ENCODE peak calls at places on chromosomes 11 and 22, in six cellular contexts. K is HCT116, P is MM.1S, O is K562, Q is PC-3, A is neural progenitor cell. V is an unnamed sample.

GRCh38 chr22:20802452-20802851 is 28.5 kb downstream of the SERPIND1 start:
- DNase-seq in K (no peak), P (no peak), O (no peak), Q (no peak), A (no peak), V (no peak)

GRCh38 chr11:66317766-66318575 is 1.1 kb upstream of the CD248 start:
- DNase-seq in K (no peak), P (no peak), O (no peak), Q (no peak), A (peak), V (no peak)

GRCh38 chr11:14288189-14288935 is 70.6 kb downstream of the RRAS2 start:
- DNase-seq in K (no peak), P (peak), O (no peak), Q (peak), A (no peak), V (no peak)

GRCh38 chr11:86811637-86812321 is 11.4 kb downstream of the PRSS23 start:
- DNase-seq in K (peak), P (no peak), O (no peak), Q (peak), A (peak), V (no peak)

GRCh38 chr11:12842933-12843636 is 166.0 kb upstream of the RASSF10 start:
- DNase-seq in K (no peak), P (no peak), O (peak), Q (peak), A (peak), V (no peak)

GRCh38 chr11:104146943-104147342 is 17.0 kb downstream of the PDGFD start:
- DNase-seq in K (no peak), P (no peak), O (no peak), Q (no peak), A (no peak), V (no peak)

GRCh38 chr22:22169923-22170322 is 74.7 kb upstream of the VPREB1 start:
- DNase-seq in K (no peak), P (no peak), O (no peak), Q (no peak), A (no peak), V (no peak)

GRCh38 chr22:19969141-19969928 is 27.7 kb upstream of the TXNRD2 start:
- DNase-seq in K (no peak), P (no peak), O (no peak), Q (no peak), A (no peak), V (no peak)

GRCh38 chr11:87036756-87037449 is 831 bp upstream of the TMEM135 start:
- DNase-seq in K (no peak), P (no peak), O (peak), Q (peak), A (no peak), V (no peak)

GRCh38 chr11:15830730-15831443 is 525.5 kb downstream of the SOX6 start:
- DNase-seq in K (no peak), P (no peak), O (no peak), Q (no peak), A (no peak), V (no peak)

GRCh38 chr22:26485991-26486390 is 2.3 kb downstream of the SRRD start:
- DNase-seq in K (no peak), P (no peak), O (no peak), Q (no peak), A (no peak), V (no peak)

GRCh38 chr11:32886180-32886579 is 6.4 kb upstream of the QSER1 start:
- DNase-seq in K (no peak), P (no peak), O (no peak), Q (no peak), A (no peak), V (no peak)

GRCh38 chr11:29214833-29215232 is 802.0 kb downstream of the KCNA4 start:
- DNase-seq in K (no peak), P (no peak), O (no peak), Q (peak), A (no peak), V (no peak)

GRCh38 chr11:37320921-37321320 is 722.9 kb upstream of the RAG2 start:
- DNase-seq in K (no peak), P (no peak), O (no peak), Q (peak), A (no peak), V (no peak)

GRCh38 chr11:12133539-12134238 is 23.3 kb downstream of the MICAL2 start:
- DNase-seq in K (no peak), P (peak), O (no peak), Q (no peak), A (no peak), V (peak)

GRCh38 chr11:122172352-122173073 is 56.5 kb upstream of the BLID start:
- DNase-seq in K (no peak), P (no peak), O (no peak), Q (peak), A (no peak), V (no peak)

GRCh38 chr11:72491001-72491400 is 56.7 kb upstream of the CLPB start:
- DNase-seq in K (no peak), P (no peak), O (no peak), Q (no peak), A (no peak), V (no peak)

GRCh38 chr22:20208713-20209310 is 58.0 kb upstream of the CCDC188 start:
- DNase-seq in K (no peak), P (no peak), O (no peak), Q (no peak), A (no peak), V (no peak)

GRCh38 chr11:14676068-14676467 is 32.5 kb downstream of the PDE3B start:
- DNase-seq in K (no peak), P (no peak), O (no peak), Q (no peak), A (no peak), V (no peak)

GRCh38 chr11:67262731-67263675 is 3.3 kb upstream of the GRK2 start:
- DNase-seq in K (peak), P (peak), O (peak), Q (peak), A (peak), V (no peak)

GRCh38 chr11:88543902-88544655 is 206.5 kb upstream of the CTSC start:
- DNase-seq in K (peak), P (peak), O (peak), Q (peak), A (peak), V (peak)

GRCh38 chr11:975824-976223 is 50.2 kb downstream of the AP2A2 start:
- DNase-seq in K (no peak), P (no peak), O (peak), Q (no peak), A (peak), V (no peak)

GRCh38 chr22:48781391-48781790 is 1046.3 kb downstream of the BRD1 start:
- DNase-seq in K (no peak), P (no peak), O (no peak), Q (no peak), A (no peak), V (no peak)

GRCh38 chr11:112058103-112058502 is 15.7 kb downstream of the PIH1D2 start:
- DNase-seq in K (no peak), P (no peak), O (no peak), Q (peak), A (no peak), V (no peak)

GRCh38 chr22:35961480-35961902 is 67.1 kb downstream of the RBFOX2 start:
- DNase-seq in K (no peak), P (no peak), O (no peak), Q (no peak), A (peak), V (no peak)

GRCh38 chr11:58028687-58029411 is 1.9 kb upstream of the OR6Q1 start:
- DNase-seq in K (no peak), P (no peak), O (no peak), Q (no peak), A (no peak), V (no peak)

GRCh38 chr11:43833657-43834073 is 47.0 kb upstream of the ALKBH3 start:
- DNase-seq in K (no peak), P (no peak), O (no peak), Q (peak), A (no peak), V (no peak)

GRCh38 chr11:95245038-95245437 is 14.0 kb upstream of the SESN3 start:
- DNase-seq in K (no peak), P (no peak), O (no peak), Q (peak), A (peak), V (no peak)

GRCh38 chr11:103662880-103663279 is 373.6 kb upstream of the DDI1 start:
- DNase-seq in K (no peak), P (no peak), O (no peak), Q (no peak), A (no peak), V (no peak)

GRCh38 chr11:72377596-72377995 is 56.7 kb downstream of the CLPB start:
- DNase-seq in K (no peak), P (no peak), O (no peak), Q (no peak), A (no peak), V (no peak)

GRCh38 chr11:134529212-134530096 is 117.4 kb upstream of the B3GAT1 start:
- DNase-seq in K (no peak), P (no peak), O (no peak), Q (no peak), A (no peak), V (no peak)

GRCh38 chr11:113773092-113773415 is 438 bp downstream of the ZW10 start:
- DNase-seq in K (no peak), P (no peak), O (peak), Q (peak), A (peak), V (no peak)

GRCh38 chr11:62071408-62071807 is 52.4 kb upstream of the INCENP start:
- DNase-seq in K (no peak), P (no peak), O (no peak), Q (no peak), A (no peak), V (no peak)

GRCh38 chr11:69471329-69472052 is 10.0 kb upstream of the LINC01488 start:
- DNase-seq in K (no peak), P (no peak), O (no peak), Q (no peak), A (peak), V (no peak)

GRCh38 chr22:17774928-17775675 is 833 bp upstream of the BID start:
- DNase-seq in K (no peak), P (no peak), O (no peak), Q (no peak), A (peak), V (no peak)

GRCh38 chr11:12765428-12765827 is 91.2 kb downstream of the TEAD1 start:
- DNase-seq in K (no peak), P (no peak), O (no peak), Q (no peak), A (no peak), V (no peak)

GRCh38 chr11:99015634-99016454 is 4.9 kb upstream of the CNTN5 start:
- DNase-seq in K (peak), P (peak), O (peak), Q (peak), A (peak), V (peak)

GRCh38 chr22:17774206-17774927 is at the start of gene BID:
- DNase-seq in K (no peak), P (peak), O (peak), Q (peak), A (peak), V (no peak)

GRCh38 chr11:46102843-46103242 is 18.4 kb downstream of the PHF21A start:
- DNase-seq in K (no peak), P (no peak), O (peak), Q (no peak), A (peak), V (no peak)

DNA sequence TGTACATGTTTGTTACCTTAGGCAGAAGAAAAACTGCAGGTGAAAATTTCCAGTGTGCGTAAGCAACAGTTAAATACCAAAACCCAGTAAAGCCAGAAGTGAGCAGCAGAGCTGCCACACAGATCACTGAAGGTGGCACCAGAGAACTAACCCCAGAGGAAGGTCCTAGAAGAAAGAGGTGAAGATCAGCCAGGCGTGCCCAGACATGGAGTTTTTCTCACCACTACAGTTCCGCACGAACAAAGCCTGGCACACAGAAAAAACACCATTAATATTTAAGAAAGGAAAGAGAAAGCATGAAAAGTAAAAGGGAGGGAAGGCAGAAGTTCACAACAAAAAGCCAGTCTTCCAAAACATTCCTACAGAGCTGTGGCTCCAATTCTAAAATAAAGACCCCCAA is 60.7 kb downstream of the STK33 start:
- DNase-seq in K (no peak), P (no peak), O (no peak), Q (no peak), A (peak), V (peak)
- H3K9ac ChIP-seq in K (no peak), P (no peak), O (no peak), Q (no peak), A (no peak), V (peak)

GRCh38 chr11:34426766-34427170 is 12.0 kb upstream of the CAT start:
- DNase-seq in K (no peak), P (no peak), O (peak), Q (no peak), A (no peak), V (no peak)

GRCh38 chr11:34425360-34425759 is 13.4 kb upstream of the CAT start:
- DNase-seq in K (no peak), P (no peak), O (no peak), Q (no peak), A (no peak), V (no peak)

GRCh38 chr11:34425863-34426262 is 12.9 kb upstream of the CAT start:
- DNase-seq in K (no peak), P (no peak), O (no peak), Q (peak), A (no peak), V (no peak)

GRCh38 chr11:34423300-34423699 is 15.4 kb upstream of the CAT start:
- DNase-seq in K (no peak), P (no peak), O (no peak), Q (no peak), A (no peak), V (no peak)

DNA sequence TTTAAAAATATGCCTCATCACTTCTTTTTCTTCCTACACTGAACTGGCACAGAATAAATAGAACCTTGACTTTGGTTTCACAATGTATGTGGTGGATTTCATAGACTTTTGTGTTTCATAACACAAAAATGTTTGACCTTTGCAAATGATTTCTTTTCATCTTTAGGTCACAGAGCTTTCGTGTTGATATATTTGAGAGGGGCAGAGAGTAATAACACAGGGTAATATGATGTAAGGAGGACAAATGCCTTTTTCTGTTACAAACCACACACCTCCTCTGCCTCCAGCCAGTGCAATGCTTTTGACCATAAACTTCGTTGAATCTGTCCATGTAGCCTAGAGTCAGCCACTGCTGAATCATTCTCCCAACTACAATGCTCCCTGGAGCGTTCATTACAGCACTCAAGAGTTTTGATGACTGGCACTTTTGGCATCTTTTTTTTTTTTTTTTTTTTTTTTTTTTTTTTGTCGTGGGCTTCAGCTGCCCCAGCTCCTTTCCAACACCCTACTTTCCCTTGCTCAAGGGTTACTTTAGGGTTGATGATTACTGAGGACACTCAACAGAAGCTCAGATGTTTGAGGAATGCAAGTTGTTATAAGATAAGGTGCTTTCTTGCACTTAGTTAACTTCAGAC is 11.4 kb upstream of the CAT start:
- DNase-seq in K (no peak), P (no peak), O (peak), Q (peak), A (no peak), V (no peak)
- H3K9ac ChIP-seq in K (no peak), P (no peak), O (no peak), Q (no peak), A (no peak), V (no peak)

GRCh38 chr11:19577391-19577831 is 135.2 kb upstream of the NAV2 start:
- DNase-seq in K (no peak), P (no peak), O (no peak), Q (no peak), A (no peak), V (no peak)
- H3K9ac ChIP-seq in K (no peak), P (no peak), O (no peak), Q (peak), A (no peak), V (no peak)

DNA sequence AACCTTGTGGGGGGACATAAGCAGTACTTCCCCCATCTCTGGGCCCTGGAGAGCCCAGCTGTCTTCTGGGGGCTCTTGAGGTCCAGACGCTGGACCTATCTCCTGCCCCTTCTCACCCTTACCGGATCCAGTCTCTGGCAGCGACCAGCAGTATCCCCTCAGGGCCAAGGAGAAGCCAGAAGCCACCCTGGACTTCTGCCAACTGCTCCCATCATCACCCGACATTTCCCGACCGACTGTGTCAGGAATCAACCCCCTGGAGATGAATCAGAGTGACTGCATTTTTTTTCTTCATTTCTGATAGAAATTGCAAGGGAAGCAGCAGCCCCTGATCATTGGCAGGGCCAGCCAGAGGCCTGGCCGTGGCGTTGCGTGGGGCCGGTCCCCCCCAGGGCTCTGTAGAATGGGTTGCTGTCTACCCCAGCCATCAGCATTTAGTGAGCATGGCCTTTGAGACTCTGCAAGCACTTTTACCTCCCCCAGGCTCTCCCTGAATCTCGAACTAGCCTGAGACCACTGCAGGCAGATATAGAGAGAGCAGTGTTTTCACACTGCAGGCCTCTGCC is 5.2 kb upstream of the LIF start:
- DNase-seq in K (no peak), P (no peak), O (no peak), Q (peak), A (no peak), V (no peak)
- H3K9ac ChIP-seq in K (peak), P (no peak), O (no peak), Q (peak), A (no peak), V (no peak)

GRCh38 chr11:77637345-77638165 is at the start of gene CLNS1A:
- DNase-seq in K (peak), P (peak), O (peak), Q (peak), A (peak), V (peak)

GRCh38 chr11:77647906-77648305 is 10.3 kb upstream of the CLNS1A start:
- DNase-seq in K (no peak), P (no peak), O (no peak), Q (no peak), A (no peak), V (no peak)

GRCh38 chr11:77644887-77645286 is 7.3 kb upstream of the CLNS1A start:
- DNase-seq in K (no peak), P (no peak), O (no peak), Q (no peak), A (no peak), V (no peak)

GRCh38 chr11:77636738-77637344 is 753 bp downstream of the CLNS1A start:
- DNase-seq in K (no peak), P (no peak), O (no peak), Q (no peak), A (peak), V (no peak)

DNA sequence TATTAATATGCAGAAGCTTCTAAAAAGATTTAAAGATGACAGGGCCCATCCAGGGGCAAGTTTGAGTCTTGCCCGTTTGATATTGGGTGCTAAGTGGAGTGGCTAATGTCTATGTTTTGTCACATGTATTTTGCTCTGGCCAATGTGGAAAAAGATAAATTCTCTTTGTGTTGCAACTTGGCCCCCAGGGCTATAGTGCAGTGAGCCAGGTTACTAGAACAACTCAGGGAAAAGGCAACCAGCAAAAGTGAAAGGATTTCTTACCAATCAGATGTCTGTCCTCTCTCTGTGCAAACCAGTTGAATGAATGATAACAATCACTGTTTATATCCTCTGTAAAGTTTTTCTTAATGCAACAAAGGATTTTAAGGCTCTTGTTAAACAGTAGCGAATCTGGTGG is 4.6 kb upstream of the CLNS1A start:
- DNase-seq in K (no peak), P (no peak), O (no peak), Q (no peak), A (no peak), V (no peak)
- H3K9ac ChIP-seq in K (no peak), P (no peak), O (no peak), Q (no peak), A (no peak), V (no peak)